ENCODE peak calls at places on chromosomes 11 and 22, in six cellular contexts. One of them, this sample, is unnamed.

GRCh38 chr22:19047993-19048392 is 74.2 kb downstream of the DGCR2 start:
- DNase-seq in cardiac muscle cell: no peak
- DNase-seq in activated effector memory CD4-positive, alpha-beta T cell treated with anti-CD3 and anti-CD28 coated beads, Interleukin-2, amount 50 U/mL, for 16 hours: peak
- DNase-seq in Panc1: no peak
- DNase-seq in CD4-positive, alpha-beta T cell: no peak
- DNase-seq in body of pancreas: no peak
- DNase-seq in this sample: no peak

GRCh38 chr11:45097721-45098493 is 48.5 kb upstream of the PRDM11 start:
- DNase-seq in Panc1: no peak
- DNase-seq in cardiac muscle cell: peak
- DNase-seq in CD4-positive, alpha-beta T cell: no peak
- DNase-seq in activated effector memory CD4-positive, alpha-beta T cell treated with anti-CD3 and anti-CD28 coated beads, Interleukin-2, amount 50 U/mL, for 16 hours: peak
- DNase-seq in body of pancreas: peak
- DNase-seq in this sample: no peak

GRCh38 chr11:2774173-2775082 is 74.6 kb upstream of the KCNQ1OT1 start:
- DNase-seq in body of pancreas: no peak
- DNase-seq in cardiac muscle cell: no peak
- DNase-seq in Panc1: no peak
- DNase-seq in CD4-positive, alpha-beta T cell: no peak
- DNase-seq in activated effector memory CD4-positive, alpha-beta T cell treated with anti-CD3 and anti-CD28 coated beads, Interleukin-2, amount 50 U/mL, for 16 hours: peak
- DNase-seq in this sample: no peak

GRCh38 chr11:44507896-44508440 is 57.5 kb upstream of the CD82 start:
- DNase-seq in cardiac muscle cell: no peak
- DNase-seq in Panc1: no peak
- DNase-seq in activated effector memory CD4-positive, alpha-beta T cell treated with anti-CD3 and anti-CD28 coated beads, Interleukin-2, amount 50 U/mL, for 16 hours: no peak
- DNase-seq in body of pancreas: no peak
- DNase-seq in CD4-positive, alpha-beta T cell: no peak
- DNase-seq in this sample: no peak

GRCh38 chr11:58289266-58289665 is 21.2 kb upstream of the OR10W1 start:
- DNase-seq in body of pancreas: no peak
- DNase-seq in activated effector memory CD4-positive, alpha-beta T cell treated with anti-CD3 and anti-CD28 coated beads, Interleukin-2, amount 50 U/mL, for 16 hours: no peak
- DNase-seq in Panc1: no peak
- DNase-seq in CD4-positive, alpha-beta T cell: no peak
- DNase-seq in cardiac muscle cell: no peak
- DNase-seq in this sample: no peak

GRCh38 chr11:69101100-69101791 is 52.5 kb downstream of the TPCN2 start:
- DNase-seq in activated effector memory CD4-positive, alpha-beta T cell treated with anti-CD3 and anti-CD28 coated beads, Interleukin-2, amount 50 U/mL, for 16 hours: peak
- DNase-seq in CD4-positive, alpha-beta T cell: peak
- DNase-seq in cardiac muscle cell: peak
- DNase-seq in Panc1: peak
- DNase-seq in body of pancreas: peak
- DNase-seq in this sample: peak

GRCh38 chr11:85886089-85887056 is 31.2 kb downstream of the CCDC83 start:
- DNase-seq in body of pancreas: no peak
- DNase-seq in cardiac muscle cell: peak
- DNase-seq in activated effector memory CD4-positive, alpha-beta T cell treated with anti-CD3 and anti-CD28 coated beads, Interleukin-2, amount 50 U/mL, for 16 hours: no peak
- DNase-seq in Panc1: no peak
- DNase-seq in CD4-positive, alpha-beta T cell: no peak
- DNase-seq in this sample: no peak

GRCh38 chr11:107705027-107705426 is 6.8 kb downstream of the SLN start:
- DNase-seq in activated effector memory CD4-positive, alpha-beta T cell treated with anti-CD3 and anti-CD28 coated beads, Interleukin-2, amount 50 U/mL, for 16 hours: no peak
- DNase-seq in CD4-positive, alpha-beta T cell: no peak
- DNase-seq in body of pancreas: no peak
- DNase-seq in cardiac muscle cell: peak
- DNase-seq in Panc1: no peak
- DNase-seq in this sample: peak

GRCh38 chr11:12674936-12675696 is 895 bp downstream of the TEAD1 start:
- DNase-seq in Panc1: no peak
- DNase-seq in CD4-positive, alpha-beta T cell: no peak
- DNase-seq in body of pancreas: peak
- DNase-seq in activated effector memory CD4-positive, alpha-beta T cell treated with anti-CD3 and anti-CD28 coated beads, Interleukin-2, amount 50 U/mL, for 16 hours: no peak
- DNase-seq in cardiac muscle cell: peak
- DNase-seq in this sample: no peak

GRCh38 chr11:128422576-128423370 is 164.6 kb downstream of the ETS1 start:
- DNase-seq in activated effector memory CD4-positive, alpha-beta T cell treated with anti-CD3 and anti-CD28 coated beads, Interleukin-2, amount 50 U/mL, for 16 hours: peak
- DNase-seq in CD4-positive, alpha-beta T cell: peak
- DNase-seq in Panc1: no peak
- DNase-seq in cardiac muscle cell: no peak
- DNase-seq in body of pancreas: peak
- DNase-seq in this sample: no peak

GRCh38 chr11:57320067-57320718 is 4.6 kb downstream of the TNKS1BP1 start:
- DNase-seq in cardiac muscle cell: no peak
- DNase-seq in body of pancreas: no peak
- DNase-seq in activated effector memory CD4-positive, alpha-beta T cell treated with anti-CD3 and anti-CD28 coated beads, Interleukin-2, amount 50 U/mL, for 16 hours: no peak
- DNase-seq in Panc1: no peak
- DNase-seq in CD4-positive, alpha-beta T cell: no peak
- DNase-seq in this sample: no peak

This sample was measured in SW 1271.